ENCODE peak calls at places on chromosomes 5 and 9, in ten cellular contexts. One of them, this sample, is unnamed.

GRCh38 chr5:24633705-24634325 is 11.0 kb downstream of the CDH10 start:
- DNase-seq in mucosa of descending colon: no peak
- DNase-seq in AG09309: no peak
- DNase-seq in CD8-positive, alpha-beta T cell: no peak
- DNase-seq in upper lobe of right lung: no peak
- DNase-seq in bronchial epithelial cell: peak
- DNase-seq in A549: peak
- DNase-seq in fibroblast of pulmonary artery: peak
- DNase-seq in cardiac fibroblast: peak
- DNase-seq in astrocyte: peak
- DNase-seq in this sample: peak

GRCh38 chr5:77282337-77283027 is 72.0 kb downstream of the PDE8B start:
- DNase-seq in fibroblast of pulmonary artery: peak
- DNase-seq in AG09309: peak
- DNase-seq in A549: no peak
- DNase-seq in cardiac fibroblast: peak
- DNase-seq in bronchial epithelial cell: peak
- DNase-seq in CD8-positive, alpha-beta T cell: no peak
- DNase-seq in mucosa of descending colon: no peak
- DNase-seq in astrocyte: peak
- DNase-seq in upper lobe of right lung: no peak
- DNase-seq in this sample: no peak

GRCh38 chr5:140322751-140323731 is 20.1 kb upstream of the PFDN1 start:
- DNase-seq in mucosa of descending colon: no peak
- DNase-seq in fibroblast of pulmonary artery: peak
- DNase-seq in cardiac fibroblast: peak
- DNase-seq in bronchial epithelial cell: peak
- DNase-seq in A549: no peak
- DNase-seq in upper lobe of right lung: no peak
- DNase-seq in AG09309: peak
- DNase-seq in CD8-positive, alpha-beta T cell: no peak
- DNase-seq in astrocyte: peak
- DNase-seq in this sample: peak

GRCh38 chr5:142871880-142872200 is 101.7 kb downstream of the ARHGAP26 start:
- DNase-seq in bronchial epithelial cell: no peak
- DNase-seq in AG09309: no peak
- DNase-seq in A549: no peak
- DNase-seq in astrocyte: no peak
- DNase-seq in fibroblast of pulmonary artery: peak
- DNase-seq in upper lobe of right lung: peak
- DNase-seq in cardiac fibroblast: peak
- DNase-seq in CD8-positive, alpha-beta T cell: no peak
- DNase-seq in mucosa of descending colon: no peak
- DNase-seq in this sample: no peak

GRCh38 chr5:132830436-132831094 is at the start of gene SHROOM1:
- DNase-seq in mucosa of descending colon: peak
- DNase-seq in upper lobe of right lung: peak
- DNase-seq in AG09309: no peak
- DNase-seq in A549: peak
- DNase-seq in cardiac fibroblast: peak
- DNase-seq in bronchial epithelial cell: no peak
- DNase-seq in astrocyte: peak
- DNase-seq in fibroblast of pulmonary artery: peak
- DNase-seq in CD8-positive, alpha-beta T cell: no peak
- DNase-seq in this sample: peak

GRCh38 chr5:9698125-9698848 is 68.1 kb upstream of the TAS2R1 start:
- DNase-seq in upper lobe of right lung: no peak
- DNase-seq in mucosa of descending colon: no peak
- DNase-seq in CD8-positive, alpha-beta T cell: no peak
- DNase-seq in astrocyte: peak
- DNase-seq in cardiac fibroblast: peak
- DNase-seq in AG09309: peak
- DNase-seq in A549: no peak
- DNase-seq in fibroblast of pulmonary artery: peak
- DNase-seq in bronchial epithelial cell: no peak
- DNase-seq in this sample: peak

GRCh38 chr5:111066261-111066938 is 5.1 kb upstream of the TSLP start:
- DNase-seq in astrocyte: no peak
- DNase-seq in mucosa of descending colon: no peak
- DNase-seq in bronchial epithelial cell: peak
- DNase-seq in AG09309: no peak
- DNase-seq in A549: no peak
- DNase-seq in cardiac fibroblast: peak
- DNase-seq in CD8-positive, alpha-beta T cell: no peak
- DNase-seq in upper lobe of right lung: no peak
- DNase-seq in fibroblast of pulmonary artery: peak
- DNase-seq in this sample: peak

GRCh38 chr5:156411-157072 is 34.8 kb upstream of the LRRC14B start:
- DNase-seq in A549: no peak
- DNase-seq in bronchial epithelial cell: no peak
- DNase-seq in astrocyte: no peak
- DNase-seq in upper lobe of right lung: peak
- DNase-seq in mucosa of descending colon: no peak
- DNase-seq in AG09309: no peak
- DNase-seq in cardiac fibroblast: no peak
- DNase-seq in CD8-positive, alpha-beta T cell: peak
- DNase-seq in fibroblast of pulmonary artery: no peak
- DNase-seq in this sample: no peak

GRCh38 chr5:32984851-32985250 is 273.7 kb downstream of the NPR3 start:
- DNase-seq in mucosa of descending colon: no peak
- DNase-seq in bronchial epithelial cell: peak
- DNase-seq in upper lobe of right lung: no peak
- DNase-seq in CD8-positive, alpha-beta T cell: no peak
- DNase-seq in A549: no peak
- DNase-seq in AG09309: no peak
- DNase-seq in cardiac fibroblast: peak
- DNase-seq in astrocyte: peak
- DNase-seq in fibroblast of pulmonary artery: peak
- DNase-seq in this sample: peak

GRCh38 chr5:151148583-151148982 is 9.0 kb downstream of the ANXA6 start:
- DNase-seq in upper lobe of right lung: no peak
- DNase-seq in bronchial epithelial cell: no peak
- DNase-seq in mucosa of descending colon: no peak
- DNase-seq in fibroblast of pulmonary artery: no peak
- DNase-seq in cardiac fibroblast: no peak
- DNase-seq in A549: no peak
- DNase-seq in CD8-positive, alpha-beta T cell: no peak
- DNase-seq in AG09309: no peak
- DNase-seq in astrocyte: no peak
- DNase-seq in this sample: no peak

GRCh38 chr5:112742424-112742823 is 4.7 kb downstream of the APC start:
- DNase-seq in fibroblast of pulmonary artery: peak
- DNase-seq in A549: no peak
- DNase-seq in CD8-positive, alpha-beta T cell: no peak
- DNase-seq in upper lobe of right lung: no peak
- DNase-seq in bronchial epithelial cell: no peak
- DNase-seq in astrocyte: no peak
- DNase-seq in AG09309: no peak
- DNase-seq in cardiac fibroblast: peak
- DNase-seq in mucosa of descending colon: no peak
- DNase-seq in this sample: no peak

GRCh38 chr9:136312436-136312835 is 8.5 kb upstream of the CCDC187 start:
- DNase-seq in cardiac fibroblast: peak
- DNase-seq in A549: peak
- DNase-seq in upper lobe of right lung: no peak
- DNase-seq in astrocyte: no peak
- DNase-seq in mucosa of descending colon: no peak
- DNase-seq in AG09309: no peak
- DNase-seq in fibroblast of pulmonary artery: peak
- DNase-seq in bronchial epithelial cell: peak
- DNase-seq in CD8-positive, alpha-beta T cell: peak
- DNase-seq in this sample: peak

GRCh38 chr9:114093761-114094505 is 5.2 kb downstream of the KIF12 start:
- DNase-seq in CD8-positive, alpha-beta T cell: no peak
- DNase-seq in cardiac fibroblast: no peak
- DNase-seq in astrocyte: no peak
- DNase-seq in AG09309: no peak
- DNase-seq in fibroblast of pulmonary artery: no peak
- DNase-seq in A549: no peak
- DNase-seq in mucosa of descending colon: no peak
- DNase-seq in upper lobe of right lung: peak
- DNase-seq in bronchial epithelial cell: no peak
- DNase-seq in this sample: no peak
- H3K4me3 ChIP-seq in CD8-positive, alpha-beta T cell: no peak
- H3K4me3 ChIP-seq in cardiac fibroblast: no peak
- H3K4me3 ChIP-seq in astrocyte: no peak
- H3K4me3 ChIP-seq in AG09309: no peak
- H3K4me3 ChIP-seq in fibroblast of pulmonary artery: no peak
- H3K4me3 ChIP-seq in A549: no peak
- H3K4me3 ChIP-seq in mucosa of descending colon: no peak
- H3K4me3 ChIP-seq in upper lobe of right lung: no peak
- H3K4me3 ChIP-seq in bronchial epithelial cell: no peak
- H3K4me3 ChIP-seq in this sample: no peak

GRCh38 chr5:7589800-7590199 is 193.9 kb downstream of the ADCY2 start:
- DNase-seq in cardiac fibroblast: no peak
- DNase-seq in mucosa of descending colon: no peak
- DNase-seq in CD8-positive, alpha-beta T cell: no peak
- DNase-seq in bronchial epithelial cell: no peak
- DNase-seq in AG09309: no peak
- DNase-seq in fibroblast of pulmonary artery: no peak
- DNase-seq in astrocyte: no peak
- DNase-seq in A549: no peak
- DNase-seq in upper lobe of right lung: no peak
- DNase-seq in this sample: no peak

GRCh38 chr5:7597058-7597457 is 201.1 kb downstream of the ADCY2 start:
- DNase-seq in AG09309: no peak
- DNase-seq in A549: no peak
- DNase-seq in CD8-positive, alpha-beta T cell: no peak
- DNase-seq in upper lobe of right lung: no peak
- DNase-seq in cardiac fibroblast: no peak
- DNase-seq in astrocyte: peak
- DNase-seq in fibroblast of pulmonary artery: no peak
- DNase-seq in mucosa of descending colon: no peak
- DNase-seq in bronchial epithelial cell: peak
- DNase-seq in this sample: no peak

DNA sequence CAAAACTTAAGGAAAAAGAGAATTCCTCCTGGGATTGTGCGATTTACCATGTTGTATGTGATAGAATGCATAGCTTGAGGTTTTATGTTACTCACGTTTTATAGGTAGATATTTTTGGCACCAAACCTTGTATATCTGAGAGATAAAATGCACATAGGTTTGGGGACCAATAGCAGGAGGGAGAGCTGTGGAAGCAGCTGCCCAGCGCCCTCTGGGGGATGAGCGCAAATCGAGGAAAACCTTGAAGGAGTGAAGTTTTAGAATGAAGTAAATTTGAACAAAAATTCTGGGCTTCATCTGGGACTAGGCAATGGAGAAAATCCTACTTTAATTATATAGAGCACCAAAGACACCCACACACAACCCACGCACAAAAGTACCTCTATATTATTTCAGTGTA is 197.0 kb downstream of the ADCY2 start:
- DNase-seq in AG09309: no peak
- DNase-seq in mucosa of descending colon: no peak
- DNase-seq in astrocyte: no peak
- DNase-seq in CD8-positive, alpha-beta T cell: no peak
- DNase-seq in A549: no peak
- DNase-seq in fibroblast of pulmonary artery: no peak
- DNase-seq in cardiac fibroblast: no peak
- DNase-seq in upper lobe of right lung: no peak
- DNase-seq in bronchial epithelial cell: no peak
- DNase-seq in this sample: no peak
- TF ChIP-seq CTCF in AG09309: peak
- TF ChIP-seq CTCF in mucosa of descending colon: no peak
- TF ChIP-seq CTCF in astrocyte: no peak
- TF ChIP-seq CTCF in CD8-positive, alpha-beta T cell: no peak
- TF ChIP-seq CTCF in A549: peak
- TF ChIP-seq CTCF in fibroblast of pulmonary artery: no peak
- TF ChIP-seq CTCF in cardiac fibroblast: no peak
- TF ChIP-seq CTCF in upper lobe of right lung: peak
- TF ChIP-seq CTCF in bronchial epithelial cell: peak
- TF ChIP-seq CTCF in this sample: no peak

GRCh38 chr5:116652903-116653302 is 78.3 kb upstream of the SEMA6A start:
- DNase-seq in CD8-positive, alpha-beta T cell: no peak
- DNase-seq in upper lobe of right lung: no peak
- DNase-seq in bronchial epithelial cell: peak
- DNase-seq in fibroblast of pulmonary artery: peak
- DNase-seq in AG09309: no peak
- DNase-seq in astrocyte: peak
- DNase-seq in cardiac fibroblast: peak
- DNase-seq in mucosa of descending colon: no peak
- DNase-seq in A549: no peak
- DNase-seq in this sample: no peak

GRCh38 chr5:116652196-116652729 is 77.6 kb upstream of the SEMA6A start:
- DNase-seq in cardiac fibroblast: peak
- DNase-seq in CD8-positive, alpha-beta T cell: no peak
- DNase-seq in AG09309: no peak
- DNase-seq in mucosa of descending colon: no peak
- DNase-seq in A549: no peak
- DNase-seq in astrocyte: peak
- DNase-seq in upper lobe of right lung: no peak
- DNase-seq in fibroblast of pulmonary artery: peak
- DNase-seq in bronchial epithelial cell: peak
- DNase-seq in this sample: no peak

GRCh38 chr5:116650544-116650943 is 75.9 kb upstream of the SEMA6A start:
- DNase-seq in upper lobe of right lung: no peak
- DNase-seq in mucosa of descending colon: no peak
- DNase-seq in A549: no peak
- DNase-seq in bronchial epithelial cell: no peak
- DNase-seq in fibroblast of pulmonary artery: no peak
- DNase-seq in CD8-positive, alpha-beta T cell: no peak
- DNase-seq in AG09309: no peak
- DNase-seq in astrocyte: no peak
- DNase-seq in cardiac fibroblast: no peak
- DNase-seq in this sample: no peak

GRCh38 chr5:116650964-116651363 is 76.3 kb upstream of the SEMA6A start:
- DNase-seq in A549: no peak
- DNase-seq in AG09309: no peak
- DNase-seq in astrocyte: no peak
- DNase-seq in upper lobe of right lung: no peak
- DNase-seq in fibroblast of pulmonary artery: no peak
- DNase-seq in mucosa of descending colon: no peak
- DNase-seq in bronchial epithelial cell: no peak
- DNase-seq in CD8-positive, alpha-beta T cell: no peak
- DNase-seq in cardiac fibroblast: no peak
- DNase-seq in this sample: no peak

DNA sequence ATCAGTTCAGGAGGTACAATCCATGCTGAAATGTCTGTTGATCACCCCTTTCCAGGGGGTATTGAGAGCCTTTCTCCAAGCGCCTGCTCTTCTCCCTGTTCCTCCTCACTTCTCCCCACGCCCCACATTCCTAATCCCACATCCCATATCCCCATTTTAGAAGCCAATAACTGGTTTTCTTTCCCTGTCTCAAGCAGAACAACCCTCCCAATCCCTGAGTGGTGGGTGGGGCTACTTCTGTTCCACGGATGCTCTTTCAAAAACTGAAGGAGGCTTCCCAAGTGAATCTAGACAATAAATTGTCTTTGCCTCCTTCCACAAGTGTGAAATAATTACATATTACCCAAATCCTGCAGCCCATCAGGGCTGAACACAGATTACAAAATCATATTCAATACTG is 77.0 kb upstream of the SEMA6A start:
- DNase-seq in astrocyte: no peak
- DNase-seq in fibroblast of pulmonary artery: no peak
- DNase-seq in mucosa of descending colon: no peak
- DNase-seq in AG09309: no peak
- DNase-seq in cardiac fibroblast: no peak
- DNase-seq in upper lobe of right lung: no peak
- DNase-seq in bronchial epithelial cell: no peak
- DNase-seq in CD8-positive, alpha-beta T cell: no peak
- DNase-seq in A549: no peak
- DNase-seq in this sample: no peak
- H3K4me3 ChIP-seq in astrocyte: no peak
- H3K4me3 ChIP-seq in fibroblast of pulmonary artery: no peak
- H3K4me3 ChIP-seq in mucosa of descending colon: no peak
- H3K4me3 ChIP-seq in AG09309: no peak
- H3K4me3 ChIP-seq in cardiac fibroblast: no peak
- H3K4me3 ChIP-seq in upper lobe of right lung: no peak
- H3K4me3 ChIP-seq in bronchial epithelial cell: no peak
- H3K4me3 ChIP-seq in CD8-positive, alpha-beta T cell: no peak
- H3K4me3 ChIP-seq in A549: no peak
- H3K4me3 ChIP-seq in this sample: no peak

GRCh38 chr5:79853676-79854418 is 137.2 kb downstream of the MTX3 start:
- DNase-seq in astrocyte: peak
- DNase-seq in upper lobe of right lung: no peak
- DNase-seq in cardiac fibroblast: no peak
- DNase-seq in bronchial epithelial cell: peak
- DNase-seq in AG09309: no peak
- DNase-seq in mucosa of descending colon: no peak
- DNase-seq in CD8-positive, alpha-beta T cell: peak
- DNase-seq in fibroblast of pulmonary artery: no peak
- DNase-seq in A549: no peak
- DNase-seq in this sample: no peak
- TF ChIP-seq CTCF in astrocyte: no peak
- TF ChIP-seq CTCF in upper lobe of right lung: no peak
- TF ChIP-seq CTCF in cardiac fibroblast: no peak
- TF ChIP-seq CTCF in bronchial epithelial cell: peak
- TF ChIP-seq CTCF in AG09309: peak
- TF ChIP-seq CTCF in mucosa of descending colon: no peak
- TF ChIP-seq CTCF in CD8-positive, alpha-beta T cell: no peak
- TF ChIP-seq CTCF in fibroblast of pulmonary artery: no peak
- TF ChIP-seq CTCF in A549: no peak
- TF ChIP-seq CTCF in this sample: no peak